ENCODE peak calls at places on chromosome 3, in five cellular contexts. Y is fibroblast of lung, T is adrenal gland, J is HCT116, E is body of pancreas. C is an unnamed sample.
A peak's percentile ranks its signal among the peaks of the same experiment; 100 is the strongest.

GRCh38 chr3:41026394-41027177 is 172.7 kb upstream of the CTNNB1 start:
- DNase-seq in Y (peak; percentile 57), T (peak; percentile 91), J (no peak), E (peak; percentile 18), C (peak; percentile 32)

GRCh38 chr3:58093573-58094195 is 85.5 kb downstream of the FLNB start:
- DNase-seq in Y (peak; percentile 50), T (no peak), J (no peak), E (no peak), C (no peak)

GRCh38 chr3:194328080-194328571 is 23.0 kb downstream of the CPN2 start:
- DNase-seq in Y (peak; percentile 64), T (no peak), J (no peak), E (no peak), C (peak; percentile 45)

GRCh38 chr3:96813820-96814580 is 394 bp upstream of the EPHA6 start:
- DNase-seq in Y (peak; percentile 46), T (peak; percentile 24), J (no peak), E (peak; percentile 51), C (peak; percentile 85)

GRCh38 chr3:45664558-45664957 is 24.6 kb upstream of the SACM1L start:
- DNase-seq in Y (no peak), T (peak; percentile 78), J (no peak), E (no peak), C (no peak)

GRCh38 chr3:105093371-105093770 is 273.3 kb upstream of the ALCAM start:
- DNase-seq in Y (no peak), T (no peak), J (no peak), E (no peak), C (no peak)

GRCh38 chr3:120370463-120370862 is 21.3 kb upstream of the LRRC58 start:
- DNase-seq in Y (no peak), T (no peak), J (no peak), E (no peak), C (no peak)

GRCh38 chr3:2950159-2950558 is 160.0 kb downstream of the IL5RA start:
- DNase-seq in Y (no peak), T (no peak), J (no peak), E (no peak), C (peak; percentile 15)

GRCh38 chr3:194988495-194989165 is 282.3 kb downstream of the XXYLT1 start:
- DNase-seq in Y (no peak), T (no peak), J (no peak), E (no peak), C (no peak)

GRCh38 chr3:52440249-52440551 is 4.7 kb downstream of the SEMA3G start:
- DNase-seq in Y (no peak), T (peak; percentile 6), J (no peak), E (no peak), C (no peak)

GRCh38 chr3:36362216-36362615 is 18.1 kb upstream of the STAC start:
- DNase-seq in Y (no peak), T (peak; percentile 65), J (no peak), E (no peak), C (no peak)

GRCh38 chr3:40054568-40055222 is 245.3 kb downstream of the MYRIP start:
- DNase-seq in Y (no peak), T (no peak), J (no peak), E (no peak), C (no peak)

GRCh38 chr3:43405888-43406636 is 119.7 kb downstream of the SNRK start:
- DNase-seq in Y (peak; percentile 92), T (no peak), J (no peak), E (no peak), C (no peak)

GRCh38 chr3:142888484-142889262 is at the start of gene PCOLCE2:
- DNase-seq in Y (no peak), T (peak; percentile 16), J (peak; percentile 27), E (peak; percentile 11), C (peak; percentile 14)

GRCh38 chr3:113697192-113698090 is 999 bp upstream of the USF3 start:
- DNase-seq in Y (peak; percentile 62), T (no peak), J (no peak), E (peak; percentile 41), C (peak; percentile 45)

GRCh38 chr3:141049681-141050080 is 1.5 kb upstream of the SPSB4 start:
- DNase-seq in Y (no peak), T (no peak), J (no peak), E (no peak), C (no peak)

GRCh38 chr3:38153986-38154608 is 11.2 kb upstream of the OXSR1 start:
- DNase-seq in Y (peak; percentile 92), T (no peak), J (no peak), E (no peak), C (no peak)

GRCh38 chr3:3801510-3801841 is 2.2 kb downstream of the LRRN1 start:
- DNase-seq in Y (no peak), T (no peak), J (no peak), E (no peak), C (no peak)

GRCh38 chr3:124064050-124064449 is 72.1 kb upstream of the ROPN1 start:
- DNase-seq in Y (no peak), T (no peak), J (no peak), E (no peak), C (no peak)

GRCh38 chr3:4006288-4006687 is 207.1 kb downstream of the LRRN1 start:
- DNase-seq in Y (no peak), T (no peak), J (no peak), E (no peak), C (no peak)

GRCh38 chr3:14767245-14767593 is 51.5 kb upstream of the FGD5 start:
- DNase-seq in Y (no peak), T (no peak), J (no peak), E (no peak), C (peak; percentile 65)

GRCh38 chr3:57659004-57659672 is 33.7 kb downstream of the DENND6A start:
- DNase-seq in Y (no peak), T (no peak), J (no peak), E (no peak), C (no peak)

GRCh38 chr3:21801631-21802030 is 50.6 kb upstream of the ZNF385D start:
- DNase-seq in Y (no peak), T (no peak), J (no peak), E (no peak), C (no peak)

GRCh38 chr3:24087469-24087868 is 142.4 kb downstream of the NR1D2 start:
- DNase-seq in Y (no peak), T (no peak), J (no peak), E (no peak), C (no peak)

GRCh38 chr3:188153498-188153948 is 434 bp upstream of the LPP start:
- DNase-seq in Y (peak; percentile 95), T (peak; percentile 93), J (peak; percentile 75), E (peak; percentile 86), C (peak; percentile 85)

GRCh38 chr3:170787464-170787863 is 82.5 kb downstream of the RPL22L1 start:
- DNase-seq in Y (no peak), T (no peak), J (no peak), E (no peak), C (no peak)

GRCh38 chr3:63967675-63968611 is 55.4 kb downstream of the PSMD6 start:
- DNase-seq in Y (peak; percentile 81), T (peak; percentile 32), J (no peak), E (peak; percentile 57), C (peak; percentile 84)

GRCh38 chr3:179933872-179934271 is 102.9 kb downstream of the PEX5L start:
- DNase-seq in Y (no peak), T (no peak), J (no peak), E (no peak), C (no peak)

GRCh38 chr3:197356275-197356674 is 57.9 kb upstream of the DLG1 start:
- DNase-seq in Y (peak; percentile 44), T (no peak), J (no peak), E (no peak), C (peak; percentile 97)

GRCh38 chr3:164641071-164641470 is 437.2 kb downstream of the SI start:
- DNase-seq in Y (no peak), T (no peak), J (no peak), E (no peak), C (no peak)

DNA sequence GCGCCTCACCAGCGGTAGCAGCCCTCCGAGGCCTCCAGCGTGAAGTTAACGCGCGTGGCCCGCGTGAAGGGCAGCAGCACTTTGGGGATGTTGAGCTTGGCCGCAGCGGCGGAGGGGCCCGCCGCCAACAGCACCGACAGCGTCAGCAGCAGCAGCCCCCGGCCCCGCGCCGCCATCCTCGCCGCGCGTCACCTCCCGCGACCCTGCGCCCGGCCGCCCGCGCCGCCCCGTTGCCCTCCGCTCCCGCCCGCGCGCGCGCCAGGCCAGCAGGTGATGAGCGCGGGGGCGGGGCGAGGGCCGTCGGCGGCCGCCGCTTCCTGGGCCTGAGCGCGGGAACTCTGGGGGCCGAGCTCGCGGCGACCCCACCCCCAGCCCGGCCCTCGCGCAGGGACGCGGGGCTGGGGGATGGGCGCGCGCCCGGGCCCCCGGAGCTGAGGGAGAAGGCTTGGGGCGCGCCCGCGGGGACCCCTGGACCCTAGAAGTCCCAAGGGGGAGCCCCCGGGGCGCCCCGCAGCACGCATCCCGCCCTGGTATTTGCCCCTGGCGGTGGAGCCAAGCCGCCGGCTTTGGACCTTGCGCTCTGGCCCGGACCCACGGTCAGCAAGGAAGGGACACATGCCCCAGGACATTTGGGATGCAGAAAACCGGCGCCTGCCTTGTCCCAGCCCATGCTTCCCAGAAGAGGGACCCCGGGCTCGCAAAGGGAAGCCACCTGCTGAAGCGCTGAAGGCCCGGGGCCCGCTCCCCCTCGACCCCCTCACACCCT is at the start of gene NUP210:
- DNase-seq in Y (no peak), T (peak; percentile 25), J (no peak), E (peak; percentile 50), C (peak; percentile 69)
- TF ChIP-seq CTCF in Y (no peak), T (no peak), J (no peak), E (no peak), C (no peak)

DNA sequence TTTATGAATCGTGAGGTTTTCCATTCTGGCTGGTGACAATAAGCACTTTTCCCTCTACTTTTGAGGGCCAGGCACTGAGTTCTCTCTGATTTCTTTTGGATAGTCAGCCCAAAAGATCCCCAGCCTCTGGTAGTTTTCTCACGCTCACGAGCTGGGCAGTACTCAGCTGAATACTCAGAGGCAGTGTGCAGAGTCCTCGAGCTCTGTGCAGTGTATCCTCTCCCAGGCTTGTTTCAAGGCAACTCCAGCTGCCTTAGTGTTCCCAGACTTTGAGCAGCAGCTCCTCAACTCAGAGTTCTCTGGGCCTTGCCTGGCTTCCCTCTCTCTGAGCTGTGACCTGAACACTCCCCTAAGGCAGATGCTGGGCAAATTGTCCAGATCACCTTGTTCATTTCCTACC is 59.1 kb upstream of the IQSEC1 start:
- DNase-seq in Y (no peak), T (no peak), J (no peak), E (no peak), C (no peak)
- H3K27me3 ChIP-seq in Y (no peaks in the 10 kb centered on the region), T (no peaks in the 10 kb centered on the region), J (no peaks in the 10 kb centered on the region), E (no peaks in the 10 kb centered on the region), C (no peaks in the 10 kb centered on the region)

GRCh38 chr3:50238549-50239026 is 2.6 kb downstream of the GNAI2 start:
- DNase-seq in Y (no peak), T (peak; percentile 96), J (no peak), E (peak; percentile 96), C (peak; percentile 82)
- H3K4me3 ChIP-seq in Y (peak overlapping the region; percentile 98), T (no peak overlapping the region), J (peak overlapping the region; percentile 89), E (no peak overlapping the region), C (peak overlapping the region; percentile 82)

GRCh38 chr3:181935915-181936314 is 224.2 kb downstream of the SOX2 start:
- DNase-seq in Y (no peak), T (no peak), J (no peak), E (no peak), C (no peak)
- TF ChIP-seq CTCF in Y (no peak), T (no peak), J (peak; percentile 16), E (no peak), C (no peak)

GRCh38 chr3:147356909-147357733 is 49.2 kb downstream of the ZIC4 start:
- DNase-seq in Y (no peak), T (no peak), J (no peak), E (no peak), C (no peak)
- H3K27me3 ChIP-seq in Y (peaks cover 71% of the 10 kb centered on the region), T (peaks cover 81% of the 10 kb centered on the region), J (no peaks in the 10 kb centered on the region), E (no peaks in the 10 kb centered on the region), C (peaks cover 50% of the 10 kb centered on the region)

C was measured in thyroid gland.